ENCODE peak calls at places on chromosomes 13 and 19, in eight cellular contexts. X is bronchial epithelial cell, U is ascending aorta, P is endothelial cell, L is cardiac fibroblast, Z is cardiac muscle cell, F is progenitor cell of endocrine pancreas, R is K562. K is an unnamed sample.

GRCh38 chr13:100887729-100888151 is 213.1 kb upstream of the TMTC4 start:
- DNase-seq in X (peak), U (no peak), P (no peak), L (peak), Z (peak), F (no peak), R (no peak), K (no peak)

GRCh38 chr13:60095300-60095699 is 68.4 kb downstream of the DIAPH3 start:
- DNase-seq in X (no peak), U (no peak), P (no peak), L (no peak), Z (no peak), F (no peak), R (peak), K (no peak)

GRCh38 chr13:34933349-34933748 is 8.7 kb upstream of the NBEA start:
- DNase-seq in X (no peak), U (no peak), P (no peak), L (no peak), Z (no peak), F (no peak), R (no peak), K (no peak)

GRCh38 chr13:108104736-108105135 is 110.6 kb downstream of the LIG4 start:
- DNase-seq in X (no peak), U (no peak), P (no peak), L (no peak), Z (no peak), F (no peak), R (no peak), K (no peak)

GRCh38 chr13:47426126-47426849 is 529.4 kb upstream of the HTR2A start:
- DNase-seq in X (peak), U (no peak), P (no peak), L (peak), Z (no peak), F (no peak), R (no peak), K (no peak)

GRCh38 chr13:103009061-103009840 is 57.0 kb downstream of the SLC10A2 start:
- DNase-seq in X (no peak), U (no peak), P (no peak), L (no peak), Z (no peak), F (no peak), R (no peak), K (no peak)

GRCh38 chr13:98466634-98467236 is 110.2 kb downstream of the STK24 start:
- DNase-seq in X (peak), U (no peak), P (peak), L (peak), Z (peak), F (peak), R (peak), K (peak)

GRCh38 chr19:4018140-4018613 is 10.6 kb downstream of the PIAS4 start:
- DNase-seq in X (no peak), U (no peak), P (no peak), L (no peak), Z (no peak), F (no peak), R (no peak), K (no peak)

GRCh38 chr13:92362717-92363116 is 863.9 kb upstream of the GPC6 start:
- DNase-seq in X (no peak), U (no peak), P (no peak), L (peak), Z (no peak), F (no peak), R (no peak), K (no peak)

GRCh38 chr19:4144666-4145261 is 8.7 kb upstream of the CREB3L3 start:
- DNase-seq in X (no peak), U (no peak), P (no peak), L (peak), Z (no peak), F (no peak), R (peak), K (no peak)

GRCh38 chr13:41916173-41916954 is 44.5 kb downstream of the VWA8 start:
- DNase-seq in X (peak), U (no peak), P (no peak), L (peak), Z (peak), F (no peak), R (peak), K (no peak)

GRCh38 chr19:9362905-9363304 is at the start of gene ZNF177:
- DNase-seq in X (no peak), U (no peak), P (no peak), L (peak), Z (no peak), F (no peak), R (peak), K (peak)

GRCh38 chr13:30810261-30810701 is 74.9 kb downstream of the ALOX5AP start:
- DNase-seq in X (peak), U (no peak), P (no peak), L (no peak), Z (no peak), F (no peak), R (no peak), K (no peak)

GRCh38 chr13:114005206-114005720 is 31.4 kb upstream of the C13orf46 start:
- DNase-seq in X (no peak), U (peak), P (no peak), L (no peak), Z (no peak), F (no peak), R (no peak), K (no peak)

GRCh38 chr13:103168901-103169508 is 102.8 kb upstream of the SLC10A2 start:
- DNase-seq in X (no peak), U (no peak), P (no peak), L (no peak), Z (no peak), F (no peak), R (no peak), K (no peak)

GRCh38 chr13:99903140-99903539 is 68.4 kb downstream of the ZIC5 start:
- DNase-seq in X (no peak), U (no peak), P (no peak), L (no peak), Z (no peak), F (no peak), R (no peak), K (no peak)

GRCh38 chr13:46894534-46894906 is 2.3 kb downstream of the HTR2A start:
- DNase-seq in X (no peak), U (no peak), P (no peak), L (no peak), Z (no peak), F (no peak), R (no peak), K (no peak)

GRCh38 chr19:23509686-23510450 is 114.6 kb upstream of the ZNF91 start:
- DNase-seq in X (peak), U (no peak), P (no peak), L (no peak), Z (no peak), F (no peak), R (no peak), K (no peak)

GRCh38 chr19:42048992-42049391 is 21.0 kb downstream of the GRIK5 start:
- DNase-seq in X (peak), U (no peak), P (no peak), L (no peak), Z (no peak), F (no peak), R (peak), K (peak)

GRCh38 chr13:45728759-45729158 is 26.6 kb downstream of the CBY2 start:
- DNase-seq in X (peak), U (no peak), P (peak), L (no peak), Z (peak), F (no peak), R (peak), K (peak)

GRCh38 chr19:19434483-19435045 is 29.1 kb downstream of the GATAD2A start:
- DNase-seq in X (no peak), U (peak), P (no peak), L (peak), Z (no peak), F (no peak), R (no peak), K (no peak)

GRCh38 chr13:30639671-30640070 is 22.0 kb downstream of the USPL1 start:
- DNase-seq in X (no peak), U (no peak), P (no peak), L (peak), Z (no peak), F (no peak), R (no peak), K (no peak)

GRCh38 chr13:41917641-41918040 is 43.3 kb downstream of the VWA8 start:
- DNase-seq in X (peak), U (no peak), P (no peak), L (peak), Z (no peak), F (no peak), R (no peak), K (peak)

GRCh38 chr13:112702341-112702982 is 12.6 kb downstream of the ATP11A start:
- DNase-seq in X (no peak), U (peak), P (no peak), L (no peak), Z (no peak), F (no peak), R (no peak), K (no peak)

GRCh38 chr13:33015791-33016323 is 366 bp upstream of the KL start:
- DNase-seq in X (no peak), U (no peak), P (peak), L (no peak), Z (peak), F (no peak), R (no peak), K (peak)

GRCh38 chr19:48560095-48560530 is 8.1 kb downstream of the SULT2B1 start:
- DNase-seq in X (no peak), U (no peak), P (no peak), L (no peak), Z (no peak), F (no peak), R (peak), K (peak)

GRCh38 chr13:56459291-56459690 is 681.4 kb upstream of the PRR20A start:
- DNase-seq in X (no peak), U (no peak), P (no peak), L (no peak), Z (no peak), F (no peak), R (no peak), K (no peak)

GRCh38 chr19:29404015-29404414 is 121.8 kb upstream of the VSTM2B start:
- DNase-seq in X (no peak), U (no peak), P (no peak), L (no peak), Z (no peak), F (no peak), R (no peak), K (no peak)

DNA sequence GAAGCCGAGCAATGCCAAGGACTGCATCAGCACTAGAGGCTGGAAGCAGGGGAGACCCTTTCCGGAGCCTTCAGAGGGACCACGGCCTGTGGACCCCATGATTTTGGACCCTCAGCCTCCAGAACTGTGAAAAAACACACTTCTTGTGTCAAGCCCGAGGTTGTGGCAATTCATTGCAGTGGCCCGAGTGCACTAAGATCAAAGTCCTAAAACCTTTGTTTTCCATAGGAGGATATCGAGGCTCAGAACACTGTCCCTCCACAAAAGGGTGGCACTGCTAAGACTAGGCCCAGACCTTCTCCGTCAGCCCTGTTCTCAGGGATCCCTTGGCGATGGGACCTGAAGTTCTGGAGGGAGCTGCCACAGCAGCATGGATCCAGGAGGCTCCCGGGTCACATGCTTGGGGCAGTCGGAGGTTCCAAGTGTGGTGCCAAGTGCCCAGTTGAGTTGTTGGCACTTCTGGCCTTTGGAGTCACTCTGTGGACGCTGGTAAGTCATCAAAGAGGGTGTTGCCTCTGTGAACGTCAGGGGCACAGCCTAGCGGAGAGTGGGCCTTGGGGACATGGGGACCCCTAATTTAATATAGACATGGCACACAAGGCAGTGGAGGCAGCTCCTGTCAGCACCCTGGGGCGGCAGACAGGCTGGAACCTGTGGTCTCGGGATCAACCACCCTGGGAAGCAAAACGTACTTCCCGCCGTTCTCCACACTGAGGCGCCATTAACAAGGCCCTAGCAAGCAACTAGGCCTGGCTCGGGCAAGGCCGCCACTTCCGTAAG is 199.2 kb downstream of the COL4A1 start:
- DNase-seq in X (no peak), U (no peak), P (peak), L (no peak), Z (no peak), F (no peak), R (no peak), K (no peak)
- TF ChIP-seq CTCF in X (no peak), U (no peak), P (peak), L (peak), Z (peak), F (peak), R (no peak), K (no peak)

GRCh38 chr13:27788271-27788670 is 4.0 kb upstream of the GSX1 start:
- DNase-seq in X (no peak), U (no peak), P (no peak), L (no peak), Z (no peak), F (no peak), R (no peak), K (no peak)

DNA sequence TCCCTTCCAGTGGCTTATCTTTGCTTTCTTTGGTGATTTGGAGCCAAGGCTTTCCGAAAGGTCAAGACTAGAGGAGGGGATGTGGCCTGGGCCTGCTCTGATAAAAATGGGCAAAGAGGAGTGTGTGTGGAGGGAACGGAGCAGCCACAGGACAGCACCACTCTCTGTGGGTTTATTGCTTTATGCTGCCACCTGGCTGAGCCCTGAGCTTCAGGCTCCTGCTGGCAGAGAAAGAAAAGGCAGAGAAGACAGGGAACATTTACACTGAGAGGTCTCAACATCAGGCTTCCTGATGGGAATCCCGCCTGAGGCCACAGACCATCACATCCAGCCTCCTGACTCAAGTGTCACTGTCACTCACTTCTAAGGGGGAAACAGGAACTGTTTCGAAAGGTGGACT is 9.2 kb upstream of the GSX1 start:
- DNase-seq in X (peak), U (no peak), P (no peak), L (peak), Z (peak), F (no peak), R (peak), K (no peak)
- TF ChIP-seq CTCF in X (peak), U (no peak), P (no peak), L (peak), Z (peak), F (peak), R (peak), K (no peak)

GRCh38 chr19:36081894-36082293 is 27.2 kb downstream of the WDR62 start:
- DNase-seq in X (no peak), U (no peak), P (no peak), L (no peak), Z (no peak), F (no peak), R (no peak), K (no peak)
- TF ChIP-seq CTCF in X (no peak), U (no peak), P (no peak), L (no peak), Z (no peak), F (no peak), R (no peak), K (no peak)

GRCh38 chr19:52532480-52532879 is 5.0 kb downstream of the ZNF808 start:
- DNase-seq in X (no peak), U (no peak), P (no peak), L (no peak), Z (no peak), F (no peak), R (no peak), K (no peak)

GRCh38 chr19:52541608-52542007 is 14.1 kb downstream of the ZNF808 start:
- DNase-seq in X (no peak), U (no peak), P (no peak), L (no peak), Z (no peak), F (no peak), R (no peak), K (no peak)

GRCh38 chr19:52533901-52534300 is 6.4 kb downstream of the ZNF808 start:
- DNase-seq in X (peak), U (no peak), P (no peak), L (no peak), Z (peak), F (no peak), R (no peak), K (no peak)

GRCh38 chr19:52535831-52536800 is 8.6 kb downstream of the ZNF808 start:
- DNase-seq in X (peak), U (peak), P (peak), L (peak), Z (peak), F (peak), R (no peak), K (peak)
- TF ChIP-seq CTCF in X (no peak), U (peak), P (peak), L (peak), Z (no peak), F (peak), R (no peak), K (no peak)

DNA sequence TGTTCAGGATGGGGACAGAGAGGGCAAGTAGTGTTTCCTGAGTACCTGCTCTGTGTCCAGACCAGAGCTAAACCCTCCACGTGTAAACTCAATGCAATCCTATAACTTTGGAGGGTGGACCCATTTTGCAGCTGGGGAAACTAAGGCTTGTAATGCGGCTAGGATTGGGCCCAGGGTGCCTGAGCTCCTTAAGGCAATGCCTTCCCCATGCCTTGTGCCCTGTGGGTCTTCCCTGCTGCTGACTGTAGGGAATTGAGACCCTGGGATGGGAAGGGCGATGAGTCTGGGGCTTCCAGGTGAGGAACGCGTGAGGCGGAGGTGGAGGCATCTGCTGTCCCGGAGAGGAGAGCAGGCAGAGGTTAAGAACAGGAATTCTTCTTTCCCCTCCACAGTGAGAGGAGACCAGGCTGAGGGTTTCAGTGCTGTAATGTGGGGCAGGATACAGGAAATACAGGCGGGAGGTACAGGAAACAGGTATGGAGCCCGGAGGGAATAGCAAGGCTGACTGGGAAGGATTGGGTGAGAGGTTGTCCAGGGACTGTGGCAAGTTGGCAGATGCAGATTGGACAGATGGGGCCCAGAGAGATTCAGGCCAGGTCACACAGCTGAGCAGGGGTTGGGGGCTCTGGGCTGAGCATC is 19.2 kb downstream of the SLC27A1 start:
- DNase-seq in X (no peak), U (no peak), P (peak), L (no peak), Z (no peak), F (no peak), R (no peak), K (no peak)
- TF ChIP-seq CTCF in X (no peak), U (no peak), P (peak), L (no peak), Z (no peak), F (no peak), R (no peak), K (no peak)

GRCh38 chr13:78491978-78492377 is 111.4 kb downstream of the POU4F1 start:
- DNase-seq in X (no peak), U (no peak), P (no peak), L (no peak), Z (no peak), F (no peak), R (no peak), K (no peak)

GRCh38 chr13:78499802-78500201 is 103.5 kb downstream of the POU4F1 start:
- DNase-seq in X (no peak), U (no peak), P (no peak), L (no peak), Z (no peak), F (no peak), R (no peak), K (no peak)

DNA sequence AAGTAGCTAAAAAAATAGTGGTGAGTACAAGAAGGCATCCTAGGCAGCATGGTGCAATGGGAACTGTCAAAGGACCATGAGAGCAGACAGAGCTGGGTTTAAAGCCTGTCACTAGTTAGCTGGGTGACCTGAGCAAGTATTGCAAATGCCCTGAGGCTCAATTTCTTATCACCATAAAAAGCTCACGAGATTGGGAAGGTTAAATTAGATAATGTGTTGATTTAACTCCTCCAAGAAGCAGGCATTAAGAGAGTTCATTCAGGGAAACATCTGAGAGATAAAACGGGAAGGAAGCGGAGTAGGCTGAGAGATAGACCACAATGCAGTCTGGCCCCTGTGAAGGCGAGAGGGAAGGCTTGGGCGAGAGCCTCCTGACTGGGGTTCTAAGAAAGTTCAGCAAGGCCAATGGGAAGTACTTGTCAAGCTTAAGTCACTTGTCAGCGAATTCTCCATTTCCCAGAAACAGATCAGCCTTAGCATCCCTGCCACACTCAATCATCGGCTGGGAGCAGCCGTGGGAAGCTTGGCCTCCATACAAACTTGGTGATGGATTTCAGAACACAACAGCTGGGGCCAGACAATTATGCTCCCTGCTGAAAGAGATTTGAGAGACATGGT is 105.5 kb downstream of the POU4F1 start:
- DNase-seq in X (no peak), U (no peak), P (no peak), L (no peak), Z (no peak), F (no peak), R (no peak), K (no peak)
- TF ChIP-seq CTCF in X (no peak), U (no peak), P (no peak), L (no peak), Z (no peak), F (no peak), R (no peak), K (no peak)

GRCh38 chr13:85091835-85092234 is 707.4 kb downstream of the SLITRK6 start:
- DNase-seq in X (no peak), U (no peak), P (no peak), L (no peak), Z (no peak), F (no peak), R (no peak), K (no peak)
- TF ChIP-seq CTCF in X (no peak), U (no peak), P (no peak), L (no peak), Z (no peak), F (no peak), R (no peak), K (no peak)